ENCODE peak calls at places on chromosomes 3 and 15, in four cellular contexts. M is Right ventricle myocardium superior, Y is NCI-H2029 treated with DMSO at 0.1 percent for 48 hours, W is ELR. A is an unnamed sample.

GRCh38 chr3:170081079-170081741 is 43.4 kb downstream of the GPR160 start:
- DNase-seq in M (no peak), W (peak), Y (no peak), A (no peak)

GRCh38 chr15:88512606-88513005 is 33.9 kb downstream of the DET1 start:
- DNase-seq in W (peak), Y (no peak), M (no peak), A (no peak)

GRCh38 chr15:66387176-66388056 is 704 bp downstream of the MAP2K1 start:
- DNase-seq in Y (no peak), M (peak), W (peak), A (peak)

GRCh38 chr3:160553829-160554228 is 11.5 kb downstream of the KPNA4 start:
- DNase-seq in M (no peak), W (no peak), Y (no peak), A (no peak)

GRCh38 chr3:59867185-59868002 is 817.6 kb upstream of the CFAP20DC start:
- DNase-seq in Y (no peak), M (no peak), W (no peak), A (no peak)

GRCh38 chr3:170322501-170323328 is 34.8 kb upstream of the SKIL start:
- DNase-seq in W (no peak), Y (no peak), M (no peak), A (no peak)

GRCh38 chr3:150180349-150180748 is 209.7 kb upstream of the PFN2 start:
- DNase-seq in M (no peak), W (no peak), Y (no peak), A (no peak)

GRCh38 chr3:7800006-7800780 is 701.4 kb upstream of the LMCD1 start:
- DNase-seq in W (no peak), M (no peak), Y (no peak), A (no peak)

GRCh38 chr3:132659370-132660055 is at the start of gene ACAD11:
- DNase-seq in Y (peak), W (peak), M (peak), A (peak)

GRCh38 chr3:44065311-44065710 is 176.4 kb upstream of the TOPAZ1 start:
- DNase-seq in M (no peak), Y (peak), W (no peak), A (no peak)

A was measured in lower lobe of right lung.